ENCODE peak calls at places on chromosomes 3 and 15, in seven cellular contexts. I is heart left ventricle, C is sigmoid colon, W is breast epithelium, Z is vagina, F is ovary, N is gastrocnemius medialis. Y is an unnamed sample.

GRCh38 chr15:73996939-73997338 is 2.4 kb downstream of the PML start:
- DNase-seq in W (no peak), N (no peak), C (peak; percentile 50), F (no peak), Z (no peak), I (peak; percentile 36), Y (no peak)

GRCh38 chr15:41832875-41833274 is 5.0 kb downstream of the JMJD7 start:
- DNase-seq in N (no peak), F (no peak), I (no peak), W (no peak), C (no peak), Z (no peak), Y (no peak)

GRCh38 chr3:189513281-189514151 is 117.7 kb upstream of the TP63 start:
- DNase-seq in N (no peak), Z (no peak), F (no peak), C (no peak), I (no peak), W (no peak), Y (no peak)

GRCh38 chr15:52080031-52080430 is 32.5 kb downstream of the BCL2L10 start:
- DNase-seq in N (no peak), W (no peak), I (no peak), F (no peak), C (no peak), Z (no peak), Y (no peak)

GRCh38 chr3:180881065-180881801 is 31.2 kb upstream of the FXR1 start:
- DNase-seq in F (no peak), N (no peak), Z (no peak), I (no peak), W (no peak), C (no peak), Y (no peak)

GRCh38 chr3:183811638-183812037 is 13.7 kb downstream of the MAP6D1 start:
- DNase-seq in I (no peak), N (no peak), Z (no peak), W (no peak), C (no peak), F (no peak), Y (peak; percentile 27)

GRCh38 chr3:34619990-34620389 is 821.6 kb downstream of the PDCD6IP start:
- DNase-seq in I (no peak), N (no peak), F (no peak), W (no peak), C (no peak), Z (no peak), Y (no peak)

GRCh38 chr3:123883111-123883510 is 1.0 kb downstream of the MYLK start:
- DNase-seq in N (no peak), I (no peak), C (no peak), W (no peak), Z (no peak), F (no peak), Y (no peak)

GRCh38 chr3:193190387-193190786 is 50.6 kb upstream of the PLAAT1 start:
- DNase-seq in F (no peak), C (no peak), N (no peak), W (no peak), I (no peak), Z (no peak), Y (no peak)

GRCh38 chr15:28178290-28178689 is 79.2 kb upstream of the OCA2 start:
- DNase-seq in F (no peak), C (no peak), N (no peak), W (no peak), Z (no peak), I (no peak), Y (no peak)

GRCh38 chr3:8987673-8988655 is 24.7 kb upstream of the RAD18 start:
- DNase-seq in C (peak; percentile 79), N (no peak), F (peak; percentile 79), I (peak; percentile 55), W (peak; percentile 68), Z (peak; percentile 64), Y (peak; percentile 82)

GRCh38 chr3:150238995-150239612 is 169.0 kb upstream of the TSC22D2 start:
- DNase-seq in W (no peak), Z (no peak), I (no peak), C (no peak), F (no peak), N (no peak), Y (no peak)

GRCh38 chr15:90000175-90000923 is 775 bp upstream of the ZNF710 start:
- DNase-seq in F (peak; percentile 66), W (no peak), I (peak; percentile 29), C (peak; percentile 72), N (no peak), Z (no peak), Y (peak; percentile 87)

GRCh38 chr3:157608006-157608405 is 104.8 kb upstream of the VEPH1 start:
- DNase-seq in C (no peak), F (no peak), N (no peak), Z (peak; percentile 67), W (no peak), I (no peak), Y (no peak)

GRCh38 chr15:79978694-79979519 is 7.9 kb upstream of the BCL2A1 start:
- DNase-seq in F (no peak), I (no peak), N (no peak), Z (no peak), C (no peak), W (no peak), Y (peak; percentile 77)

GRCh38 chr3:161163297-161163696 is 57.8 kb upstream of the NMD3 start:
- DNase-seq in Z (no peak), W (no peak), C (no peak), F (no peak), I (no peak), N (no peak), Y (no peak)

GRCh38 chr15:80105193-80105984 is 45.9 kb downstream of the ZFAND6 start:
- DNase-seq in W (no peak), F (no peak), N (no peak), C (no peak), Z (no peak), I (no peak), Y (no peak)

GRCh38 chr3:169041677-169042171 is 621.8 kb downstream of the MECOM start:
- DNase-seq in Z (no peak), I (no peak), F (no peak), N (no peak), C (no peak), W (no peak), Y (no peak)

GRCh38 chr3:43998841-43999805 is 242.6 kb upstream of the TOPAZ1 start:
- DNase-seq in W (no peak), C (no peak), F (no peak), Z (no peak), N (no peak), I (no peak), Y (peak; percentile 82)

GRCh38 chr3:15305366-15305844 is 27.0 kb downstream of the SH3BP5 start:
- DNase-seq in C (peak; percentile 56), Z (no peak), I (no peak), W (no peak), N (no peak), F (no peak), Y (no peak)

GRCh38 chr3:40718209-40718608 is 193.4 kb downstream of the ZNF621 start:
- DNase-seq in Z (no peak), I (no peak), C (no peak), F (no peak), W (no peak), N (no peak), Y (no peak)

GRCh38 chr3:186871403-186871924 is 29.0 kb downstream of the ADIPOQ start:
- DNase-seq in N (no peak), C (no peak), W (no peak), F (no peak), I (no peak), Z (no peak), Y (no peak)

GRCh38 chr3:11625376-11626083 is 18.2 kb downstream of the VGLL4 start:
- DNase-seq in Z (no peak), C (no peak), I (no peak), N (no peak), W (no peak), F (no peak), Y (no peak)
- H3K36me3 ChIP-seq in Z (no peaks in the 10 kb centered on the region), C (no peaks in the 10 kb centered on the region), I (no peaks in the 10 kb centered on the region), N (no peaks in the 10 kb centered on the region), W (no peaks in the 10 kb centered on the region), F (no peaks in the 10 kb centered on the region), Y (no peaks in the 10 kb centered on the region)

GRCh38 chr15:39130556-39131379 is 450.1 kb upstream of the THBS1 start:
- DNase-seq in N (no peak), Z (no peak), W (no peak), C (no peak), I (no peak), F (no peak), Y (no peak)

GRCh38 chr15:39127925-39128617 is 452.8 kb upstream of the THBS1 start:
- DNase-seq in C (no peak), W (no peak), Z (no peak), N (no peak), F (no peak), I (no peak), Y (no peak)

GRCh38 chr15:39125904-39126303 is 455.0 kb upstream of the THBS1 start:
- DNase-seq in I (no peak), W (no peak), N (no peak), Z (no peak), F (no peak), C (no peak), Y (no peak)

GRCh38 chr15:39127151-39127815 is 453.6 kb upstream of the THBS1 start:
- DNase-seq in W (no peak), C (no peak), N (no peak), I (no peak), Z (no peak), F (no peak), Y (no peak)

GRCh38 chr15:39128746-39129145 is 452.1 kb upstream of the THBS1 start:
- DNase-seq in F (no peak), I (no peak), Z (no peak), C (no peak), N (no peak), W (no peak), Y (no peak)
- H3K27ac ChIP-seq in F (no peak overlapping the region), I (peak overlapping the region; percentile 28), Z (no peak overlapping the region), C (peak overlapping the region; percentile 56), N (no peak overlapping the region), W (peak overlapping the region; percentile 54), Y (no peak overlapping the region)

DNA sequence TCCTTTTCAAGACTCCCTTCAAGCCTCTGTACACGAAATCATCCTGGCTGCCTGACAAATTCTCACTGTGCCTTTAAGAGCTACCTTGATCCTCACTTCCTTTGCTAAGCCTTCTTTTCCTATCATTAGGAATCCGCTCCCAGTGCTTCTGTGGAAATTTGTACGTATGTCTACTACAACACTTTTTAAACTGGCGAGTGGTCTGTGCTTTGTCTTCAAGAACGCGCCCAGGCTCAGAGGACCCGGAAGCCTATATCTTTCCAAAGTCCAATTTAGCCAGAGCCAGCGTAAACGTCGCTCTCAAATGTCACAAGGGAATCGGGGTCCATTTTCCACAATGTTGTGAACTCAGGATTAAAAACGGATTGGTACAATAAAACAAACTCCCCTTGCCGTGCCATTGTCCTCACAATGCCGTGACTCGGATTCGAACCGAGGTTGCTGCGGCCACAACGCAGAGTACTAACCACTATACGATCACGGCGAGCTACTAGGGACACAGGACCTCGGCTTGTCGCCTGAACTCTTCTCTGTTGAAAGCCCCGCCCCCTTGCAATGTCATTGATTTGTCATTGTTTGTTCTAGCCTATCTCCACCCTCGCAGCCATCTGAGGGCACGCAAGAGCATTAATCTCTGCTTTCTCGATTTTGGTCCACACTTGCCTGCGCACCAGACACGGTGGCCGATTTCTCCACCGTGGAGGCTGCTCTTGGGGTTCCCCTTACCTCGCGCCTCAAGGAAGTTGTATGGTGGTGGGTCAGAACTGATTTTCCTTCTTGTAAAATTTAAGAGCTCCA is 12.4 kb upstream of the SHF start:
- DNase-seq in Z (peak; percentile 99), C (peak; percentile 98), N (peak; percentile 94), W (peak; percentile 98), F (peak; percentile 92), I (peak; percentile 97), Y (peak; percentile 95)
- TF ChIP-seq POLR2A in Z (peak; percentile 88), C (peak; percentile 86), N (peak; percentile 82), W (peak; percentile 88), F (peak; percentile 91), I (no peak), Y (peak; percentile 96)

GRCh38 chr3:115588201-115588600 is 35.1 kb upstream of the GAP43 start:
- DNase-seq in N (no peak), W (no peak), Z (no peak), I (no peak), F (no peak), C (no peak), Y (no peak)
- H3K36me3 ChIP-seq in N (no peaks in the 10 kb centered on the region), W (no peaks in the 10 kb centered on the region), Z (no peaks in the 10 kb centered on the region), I (no peaks in the 10 kb centered on the region), F (no peaks in the 10 kb centered on the region), C (no peaks in the 10 kb centered on the region), Y (no peaks in the 10 kb centered on the region)